ENCODE peak calls at places on chromosome 13, in six cellular contexts. C is lower leg skin, T is tibial nerve, Q is heart left ventricle, I is gastrocnemius medialis, R is breast epithelium. F is an unnamed sample.

GRCh38 chr13:51998723-51999471 is 12.4 kb downstream of the ATP7B start:
- DNase-seq in C (no peak), T (no peak), Q (no peak), I (no peak), R (no peak), F (no peak)

GRCh38 chr13:35512271-35512920 is 35.9 kb upstream of the MAB21L1 start:
- DNase-seq in C (no peak), T (peak), Q (peak), I (peak), R (no peak), F (no peak)

GRCh38 chr13:102045713-102046112 is 356.1 kb downstream of the FGF14 start:
- DNase-seq in C (no peak), T (no peak), Q (no peak), I (no peak), R (no peak), F (no peak)

GRCh38 chr13:44710576-44710975 is 134.4 kb upstream of the TSC22D1 start:
- DNase-seq in C (no peak), T (no peak), Q (no peak), I (no peak), R (no peak), F (no peak)

GRCh38 chr13:24263652-24264051 is 45.7 kb upstream of the C1QTNF9 start:
- DNase-seq in C (no peak), T (no peak), Q (no peak), I (no peak), R (no peak), F (no peak)

GRCh38 chr13:19766637-19767036 is 16.1 kb downstream of the PSPC1 start:
- DNase-seq in C (no peak), T (no peak), Q (no peak), I (no peak), R (no peak), F (no peak)

GRCh38 chr13:86572115-86572514 is 772.9 kb upstream of the SLITRK6 start:
- DNase-seq in C (no peak), T (no peak), Q (no peak), I (no peak), R (no peak), F (no peak)

GRCh38 chr13:110687736-110688135 is 18.2 kb downstream of the CARS2 start:
- DNase-seq in C (no peak), T (no peak), Q (no peak), I (no peak), R (no peak), F (no peak)

GRCh38 chr13:27839809-27840467 is 47.7 kb downstream of the GSX1 start:
- DNase-seq in C (no peak), T (no peak), Q (no peak), I (no peak), R (no peak), F (no peak)

GRCh38 chr13:40664100-40665060 is 2.1 kb downstream of the FOXO1 start:
- DNase-seq in C (peak), T (peak), Q (peak), I (peak), R (peak), F (peak)
- TF ChIP-seq POLR2A in C (no peak), T (peak), Q (no peak), I (peak), R (peak), F (peak)

DNA sequence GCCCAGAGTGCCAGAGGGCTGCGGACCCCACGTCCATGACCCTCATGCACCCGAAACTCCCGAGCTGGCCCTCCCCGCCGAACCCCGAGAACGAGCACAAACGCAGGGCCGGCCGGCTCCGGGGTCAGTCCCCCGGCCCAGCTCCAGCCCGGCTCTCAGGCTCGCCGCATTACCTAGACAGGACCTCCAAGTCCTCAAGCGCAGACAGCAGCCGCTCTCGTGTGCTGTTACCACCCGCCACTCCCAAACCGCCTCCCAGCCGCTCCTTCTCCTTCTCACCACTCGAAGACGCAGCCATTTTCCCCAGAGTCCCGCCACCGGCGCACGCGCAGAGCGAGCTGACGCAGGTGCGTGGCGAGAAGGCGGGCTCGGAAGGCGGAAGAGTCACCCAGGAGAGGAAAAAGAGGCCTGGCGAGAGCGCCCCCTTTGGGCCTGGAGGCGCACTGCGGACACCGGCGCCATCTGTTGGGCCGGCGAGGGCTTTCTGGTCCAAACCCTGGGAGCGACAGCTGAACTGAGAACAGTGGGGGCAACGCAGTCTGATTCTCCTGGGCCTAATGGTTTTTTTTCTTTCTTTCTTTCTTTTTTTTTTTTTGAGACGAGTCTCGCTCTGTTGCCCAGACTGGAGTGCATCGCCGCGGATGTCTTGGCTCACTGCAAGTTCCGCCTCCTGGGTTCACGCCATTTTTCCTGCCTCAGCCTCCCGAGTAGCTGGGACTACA is at the start of gene MED4:
- DNase-seq in C (peak), T (peak), Q (peak), I (peak), R (peak), F (peak)
- TF ChIP-seq POLR2A in C (no peak), T (peak), Q (no peak), I (peak), R (peak), F (peak)

GRCh38 chr13:113337556-113337955 is 26.4 kb downstream of the GRTP1 start:
- DNase-seq in C (no peak), T (no peak), Q (no peak), I (peak), R (no peak), F (peak)
- TF ChIP-seq POLR2A in C (no peak), T (no peak), Q (no peak), I (no peak), R (no peak), F (no peak)

GRCh38 chr13:112892759-112893569 is 76.0 kb upstream of the MCF2L start:
- DNase-seq in C (no peak), T (no peak), Q (no peak), I (no peak), R (no peak), F (peak)

GRCh38 chr13:112894673-112895481 is 74.1 kb upstream of the MCF2L start:
- DNase-seq in C (no peak), T (no peak), Q (no peak), I (no peak), R (no peak), F (peak)

GRCh38 chr13:112895521-112896465 is 73.2 kb upstream of the MCF2L start:
- DNase-seq in C (no peak), T (no peak), Q (no peak), I (no peak), R (no peak), F (peak)

GRCh38 chr13:112894423-112894672 is 74.7 kb upstream of the MCF2L start:
- DNase-seq in C (no peak), T (no peak), Q (no peak), I (no peak), R (no peak), F (no peak)

GRCh38 chr13:112893570-112894422 is 75.2 kb upstream of the MCF2L start:
- DNase-seq in C (no peak), T (no peak), Q (peak), I (no peak), R (no peak), F (peak)
- TF ChIP-seq POLR2A in C (no peak), T (no peak), Q (no peak), I (no peak), R (no peak), F (no peak)